ENCODE peak calls at places on chromosome 16, in nine cellular contexts. J is esophagus muscularis mucosa; B is activated T-helper 1 cell treated with anti-CD3 and anti-CD28 coated beads, Interleukin-2, amount 50 U/mL, for 16 hours; H is tibial nerve; R is stimulated activated CD4-positive, alpha-beta T cell treated with anti-CD3 and anti-CD28 coated beads, Interleukin-4, amount 100 ng/mL, for 4 hours; K is effector memory CD4-positive, alpha-beta T cell; O is left ventricle myocardium superior; P is mesothelial cell of epicardium; E is skeletal muscle cell. F is an unnamed sample.

GRCh38 chr16:1377406-1378010 is 25.8 kb downstream of the GNPTG start:
- DNase-seq in J (no peak), B (no peak), H (no peak), R (no peak), K (no peak), O (no peak), P (no peak), E (no peak), F (no peak)

GRCh38 chr16:4684763-4685162 is 8.6 kb upstream of the NUDT16L1 start:
- DNase-seq in J (no peak), B (no peak), H (no peak), R (no peak), K (no peak), O (peak), P (no peak), E (no peak), F (no peak)

GRCh38 chr16:66881964-66882508 is 1.7 kb downstream of the PDP2 start:
- DNase-seq in J (no peak), B (no peak), H (no peak), R (no peak), K (no peak), O (no peak), P (no peak), E (no peak), F (no peak)

GRCh38 chr16:87350681-87351319 is 32.8 kb downstream of the FBXO31 start:
- DNase-seq in J (no peak), B (no peak), H (no peak), R (no peak), K (no peak), O (no peak), P (no peak), E (no peak), F (no peak)

GRCh38 chr16:50449800-50450199 is 81.0 kb upstream of the BRD7 start:
- DNase-seq in J (no peak), B (no peak), H (no peak), R (no peak), K (no peak), O (no peak), P (no peak), E (no peak), F (no peak)

GRCh38 chr16:86087561-86088230 is 188.7 kb downstream of the IRF8 start:
- DNase-seq in J (no peak), B (no peak), H (peak), R (no peak), K (no peak), O (no peak), P (no peak), E (no peak), F (no peak)

GRCh38 chr16:35480361-35480760 is 2020.9 kb downstream of the TP53TG3F start:
- DNase-seq in J (no peak), B (no peak), H (no peak), R (no peak), K (no peak), O (no peak), P (no peak), E (no peak), F (no peak)

GRCh38 chr16:88489163-88489721 is 36.2 kb downstream of the ZFPM1 start:
- DNase-seq in J (no peak), B (no peak), H (no peak), R (no peak), K (no peak), O (no peak), P (no peak), E (no peak), F (no peak)

GRCh38 chr16:79402356-79402755 is 198.2 kb downstream of the MAF start:
- DNase-seq in J (no peak), B (no peak), H (no peak), R (no peak), K (no peak), O (no peak), P (no peak), E (no peak), F (no peak)

GRCh38 chr16:2768403-2769089 is 8.5 kb downstream of the ELOB start:
- DNase-seq in J (no peak), B (no peak), H (peak), R (no peak), K (no peak), O (no peak), P (no peak), E (no peak), F (no peak)

GRCh38 chr16:2090819-2091721 is 43.3 kb downstream of the TSC2 start:
- DNase-seq in J (no peak), B (no peak), H (peak), R (no peak), K (peak), O (peak), P (peak), E (peak), F (peak)

GRCh38 chr16:79713609-79714309 is 113.2 kb upstream of the MAF start:
- DNase-seq in J (no peak), B (no peak), H (no peak), R (no peak), K (no peak), O (no peak), P (no peak), E (no peak), F (no peak)

GRCh38 chr16:84115919-84116719 is 623 bp downstream of the MBTPS1 start:
- DNase-seq in J (no peak), B (no peak), H (no peak), R (no peak), K (peak), O (no peak), P (no peak), E (no peak), F (no peak)

GRCh38 chr16:371729-372521 is 1.6 kb upstream of the MRPL28 start:
- DNase-seq in J (no peak), B (no peak), H (no peak), R (no peak), K (no peak), O (no peak), P (no peak), E (no peak), F (no peak)

GRCh38 chr16:77302249-77302648 is 103.0 kb downstream of the SYCE1L start:
- DNase-seq in J (no peak), B (no peak), H (no peak), R (no peak), K (no peak), O (no peak), P (no peak), E (no peak), F (no peak)

GRCh38 chr16:22029632-22030031 is 21.7 kb downstream of the MOSMO start:
- DNase-seq in J (no peak), B (no peak), H (no peak), R (no peak), K (no peak), O (no peak), P (no peak), E (no peak), F (no peak)

GRCh38 chr16:14405611-14406537 is 224.2 kb downstream of the PARN start:
- DNase-seq in J (no peak), B (no peak), H (no peak), R (no peak), K (no peak), O (no peak), P (peak), E (no peak), F (no peak)

GRCh38 chr16:23801387-23801786 is 34.4 kb upstream of the PRKCB start:
- DNase-seq in J (no peak), B (peak), H (peak), R (peak), K (peak), O (peak), P (peak), E (no peak), F (peak)

GRCh38 chr16:75502916-75503605 is 7.8 kb upstream of the CHST6 start:
- DNase-seq in J (no peak), B (no peak), H (no peak), R (no peak), K (no peak), O (no peak), P (no peak), E (no peak), F (no peak)

GRCh38 chr16:2147981-2148671 is at the start of gene RAB26:
- DNase-seq in J (no peak), B (peak), H (peak), R (peak), K (peak), O (peak), P (no peak), E (no peak), F (peak)

GRCh38 chr16:19690196-19690595 is 27.8 kb downstream of the KNOP1 start:
- DNase-seq in J (no peak), B (no peak), H (no peak), R (no peak), K (no peak), O (no peak), P (no peak), E (no peak), F (no peak)

GRCh38 chr16:85860413-85861094 is 38.4 kb upstream of the IRF8 start:
- DNase-seq in J (no peak), B (no peak), H (no peak), R (no peak), K (no peak), O (no peak), P (no peak), E (no peak), F (no peak)

GRCh38 chr16:55297910-55298175 is 26.2 kb upstream of the IRX6 start:
- DNase-seq in J (no peak), B (no peak), H (no peak), R (no peak), K (no peak), O (no peak), P (no peak), E (no peak), F (no peak)

GRCh38 chr16:19170043-19170655 is 2.1 kb downstream of the SYT17 start:
- DNase-seq in J (no peak), B (no peak), H (no peak), R (no peak), K (no peak), O (no peak), P (no peak), E (no peak), F (no peak)

GRCh38 chr16:89478576-89479221 is 11.7 kb downstream of the ANKRD11 start:
- DNase-seq in J (no peak), B (no peak), H (no peak), R (no peak), K (no peak), O (no peak), P (no peak), E (no peak), F (no peak)

GRCh38 chr16:27305839-27306442 is 7.8 kb upstream of the IL4R start:
- DNase-seq in J (no peak), B (no peak), H (no peak), R (no peak), K (no peak), O (no peak), P (no peak), E (no peak), F (no peak)

F was measured in breast epithelium.